ENCODE peak calls at places on chromosomes 4 and X, in nine cellular contexts. C is fibroblast of lung, J is NB4, G is thoracic aorta, X is heart left ventricle, H is gastrocnemius medialis, K is body of pancreas, U is heart right ventricle, L is pancreas. M is an unnamed sample.

GRCh38 chrX:40644821-40645358 is 2.5 kb downstream of the CXorf38 start:
- DNase-seq in K (peak), H (peak), X (peak), U (peak), C (peak), G (peak), J (peak), L (peak), M (peak)

GRCh38 chrX:120672389-120672788 is 42.5 kb upstream of the C1GALT1C1 start:
- DNase-seq in U (peak), J (no peak), K (no peak), H (peak), L (no peak), G (peak), C (peak), X (peak), M (no peak)

GRCh38 chr4:55633903-55634302 is 2.2 kb downstream of the NMU start:
- DNase-seq in L (no peak), X (no peak), J (no peak), U (no peak), K (no peak), G (no peak), C (no peak), H (no peak), M (no peak)

GRCh38 chr4:19987746-19988145 is 264.0 kb upstream of the SLIT2 start:
- DNase-seq in K (no peak), G (no peak), X (no peak), C (peak), L (no peak), J (no peak), U (no peak), H (no peak), M (no peak)

GRCh38 chr4:24067781-24068193 is 177.9 kb upstream of the PPARGC1A start:
- DNase-seq in U (no peak), J (no peak), H (peak), L (no peak), X (peak), G (no peak), C (peak), K (peak), M (no peak)

GRCh38 chr4:54568184-54568583 is 89.6 kb upstream of the KIT start:
- DNase-seq in G (no peak), L (no peak), X (no peak), C (peak), J (no peak), K (no peak), U (no peak), H (peak), M (no peak)

GRCh38 chr4:86834901-86835300 is 14.3 kb downstream of the SLC10A6 start:
- DNase-seq in G (no peak), K (no peak), L (no peak), C (peak), J (no peak), H (no peak), U (no peak), X (no peak), M (no peak)

GRCh38 chrX:101388604-101389003 is 2.2 kb upstream of the RPL36A start:
- DNase-seq in U (no peak), C (no peak), K (no peak), L (no peak), H (no peak), X (no peak), G (no peak), J (no peak), M (no peak)

GRCh38 chr4:4384837-4385236 is 2.1 kb upstream of the NSG1 start:
- DNase-seq in U (no peak), C (no peak), J (peak), X (no peak), L (no peak), G (no peak), H (no peak), K (no peak), M (no peak)

GRCh38 chr4:186676531-186677158 is 47.0 kb downstream of the FAT1 start:
- DNase-seq in J (no peak), C (peak), G (no peak), U (no peak), X (no peak), H (no peak), L (no peak), K (no peak), M (no peak)

GRCh38 chr4:172982151-172982590 is 186.4 kb upstream of the GALNT7 start:
- DNase-seq in G (peak), H (peak), U (no peak), L (no peak), J (no peak), K (no peak), C (peak), X (no peak), M (no peak)

GRCh38 chr4:112939901-112940300 is 109.6 kb upstream of the ANK2 start:
- DNase-seq in J (no peak), H (no peak), G (no peak), L (no peak), C (no peak), U (no peak), K (no peak), X (no peak), M (no peak)

GRCh38 chr4:112940364-112940763 is 109.1 kb upstream of the ANK2 start:
- DNase-seq in X (no peak), K (no peak), L (no peak), U (no peak), C (no peak), H (no peak), G (no peak), J (no peak), M (no peak)

GRCh38 chr4:112944006-112944405 is 105.4 kb upstream of the ANK2 start:
- DNase-seq in J (no peak), L (no peak), K (no peak), H (no peak), X (no peak), G (no peak), C (no peak), U (no peak), M (no peak)

GRCh38 chr4:112938461-112939058 is 110.9 kb upstream of the ANK2 start:
- DNase-seq in H (no peak), J (peak), C (peak), X (no peak), L (no peak), U (no peak), G (no peak), K (no peak), M (no peak)

GRCh38 chr4:112942077-112942476 is 107.4 kb upstream of the ANK2 start:
- DNase-seq in G (no peak), L (no peak), J (no peak), K (no peak), C (no peak), H (no peak), X (no peak), U (no peak), M (no peak)
- TF ChIP-seq CTCF in G (no peak), L (no peak), J (no peak), K (no peak), C (no peak), H (no peak), X (no peak), U (no peak), M (no peak)

GRCh38 chr4:105061720-105062119 is 85.0 kb upstream of the TET2 start:
- DNase-seq in L (no peak), H (no peak), J (peak), K (no peak), U (no peak), G (no peak), C (no peak), X (no peak), M (no peak)
- H3K4me3 ChIP-seq in L (no peak), H (no peak), J (peak), K (no peak), U (no peak), G (no peak), C (no peak), X (no peak), M (no peak)

DNA sequence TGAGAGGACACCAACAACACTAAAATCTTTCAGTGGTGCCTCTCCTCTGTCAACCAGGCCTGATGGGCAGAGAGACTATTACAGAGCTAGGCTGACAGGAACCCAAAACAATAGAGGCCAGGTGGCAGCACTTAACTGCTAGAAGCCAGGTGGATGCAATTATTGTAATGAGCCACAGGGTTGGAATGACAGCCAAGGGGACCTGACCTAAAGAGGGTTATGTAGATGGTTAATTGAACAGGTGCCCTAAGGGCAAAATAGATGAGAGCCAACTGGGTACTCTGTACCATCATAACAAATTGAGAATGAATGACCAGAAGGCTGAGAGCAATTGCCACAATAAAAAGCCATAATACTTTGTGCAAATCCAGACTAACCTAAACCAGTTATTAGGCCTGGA is 24.7 kb upstream of the FRAS1 start:
- DNase-seq in H (no peak), U (no peak), K (no peak), G (no peak), L (no peak), X (no peak), C (no peak), J (no peak), M (no peak)
- TF ChIP-seq CTCF in H (no peak), U (no peak), K (no peak), G (no peak), L (no peak), X (no peak), C (no peak), J (no peak), M (no peak)

GRCh38 chrX:73992019-73992418 is 312.0 kb upstream of the ZCCHC13 start:
- DNase-seq in H (no peak), L (no peak), G (no peak), C (no peak), K (no peak), U (no peak), J (no peak), X (no peak), M (no peak)
- H3K4me3 ChIP-seq in H (no peak), L (no peak), G (no peak), C (no peak), K (no peak), U (no peak), J (no peak), X (no peak), M (no peak)

DNA sequence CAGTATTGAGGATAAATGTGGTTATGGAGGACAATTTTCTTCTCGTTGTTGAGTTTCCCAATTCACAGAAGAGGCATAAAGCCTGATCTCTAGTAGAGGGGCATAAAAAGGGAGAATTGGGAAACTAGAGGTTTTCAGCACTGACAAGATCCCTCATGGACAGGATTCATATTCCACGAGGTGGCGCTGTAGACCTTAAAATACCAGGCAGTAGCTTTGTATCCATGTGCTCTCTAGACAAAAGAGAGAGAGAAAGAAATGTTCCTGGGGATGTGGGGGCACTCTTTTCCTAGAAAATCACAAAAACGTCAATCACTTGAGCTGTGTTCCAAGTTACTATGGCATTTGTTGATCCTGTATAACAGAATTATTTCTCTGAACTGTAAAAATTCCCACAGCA is 128.3 kb downstream of the MAGEE1 start:
- DNase-seq in L (no peak), H (no peak), K (no peak), X (no peak), J (peak), G (no peak), C (peak), U (no peak), M (no peak)
- TF ChIP-seq CTCF in L (no peak), H (no peak), K (no peak), X (no peak), J (peak), G (no peak), C (no peak), U (no peak), M (no peak)

GRCh38 chrX:70426286-70427278 is 3.5 kb downstream of the GDPD2 start:
- DNase-seq in J (no peak), K (no peak), G (no peak), X (no peak), L (no peak), U (no peak), C (no peak), H (no peak), M (no peak)

GRCh38 chrX:70424801-70425200 is 1.7 kb downstream of the GDPD2 start:
- DNase-seq in K (no peak), H (no peak), U (no peak), J (no peak), L (no peak), C (no peak), G (no peak), X (no peak), M (no peak)

GRCh38 chrX:70421618-70422017 is 1.5 kb upstream of the GDPD2 start:
- DNase-seq in X (no peak), G (no peak), C (no peak), L (no peak), J (no peak), H (no peak), K (no peak), U (no peak), M (no peak)

GRCh38 chrX:70422886-70423336 is at the start of gene GDPD2:
- DNase-seq in G (no peak), L (no peak), U (no peak), X (no peak), J (peak), C (peak), H (no peak), K (peak), M (no peak)

DNA sequence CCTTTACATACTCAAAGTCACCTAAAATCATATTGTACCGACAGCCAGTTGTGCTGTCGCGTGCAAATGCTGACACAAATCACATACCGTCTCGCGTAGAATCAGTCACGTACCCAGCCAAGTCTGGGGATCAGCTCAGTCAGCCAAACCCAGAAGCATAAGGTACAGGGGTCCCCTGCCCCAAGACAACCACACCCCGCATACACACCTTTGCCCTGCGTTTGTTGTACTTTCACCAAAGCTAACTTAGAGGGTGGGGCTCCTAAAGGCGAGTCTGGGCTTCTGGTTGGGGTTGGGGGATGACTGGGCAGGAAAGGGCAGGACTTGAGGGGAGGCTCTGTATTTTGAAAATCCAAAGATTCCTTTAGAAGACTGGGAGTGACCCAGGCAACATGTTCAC is 823 bp downstream of the GDPD2 start:
- DNase-seq in L (no peak), H (no peak), J (no peak), X (no peak), C (no peak), K (no peak), U (no peak), G (no peak), M (no peak)
- H3K4me3 ChIP-seq in L (no peak), H (no peak), J (no peak), X (no peak), C (no peak), K (no peak), U (no peak), G (no peak), M (no peak)